ENCODE peak calls at places on chromosomes 2 and 18, in nine cellular contexts. Z, H, M, Q, B, C, G, L and R are unnamed samples.

GRCh38 chr2:235954281-235954680 is 213.9 kb downstream of the GBX2 start:
- DNase-seq in M (no peak), G (no peak), H (no peak), B (no peak), C (no peak), Z (no peak), Q (no peak), L (no peak), R (no peak)

GRCh38 chr2:170816499-170817246 is at the start of gene GAD1:
- DNase-seq in M (peak), H (peak), C (no peak), G (peak), Z (peak), B (peak), L (peak), Q (peak), R (no peak)

GRCh38 chr2:238895901-238896600 is 48.2 kb downstream of the TWIST2 start:
- DNase-seq in Q (peak), M (peak), Z (no peak), C (peak), L (peak), H (no peak), G (peak), B (peak), R (no peak)

GRCh38 chr2:9782197-9782719 is 61.0 kb upstream of the TAF1B start:
- DNase-seq in H (no peak), B (no peak), L (peak), M (no peak), Q (no peak), Z (peak), C (no peak), G (peak), R (no peak)

GRCh38 chr18:4068552-4069158 is 386.5 kb downstream of the DLGAP1 start:
- DNase-seq in Q (peak), M (peak), H (no peak), Z (no peak), G (peak), L (peak), B (peak), C (peak), R (peak)

GRCh38 chr18:69267895-69268294 is 132.8 kb upstream of the DOK6 start:
- DNase-seq in Q (no peak), L (no peak), C (no peak), H (no peak), B (no peak), G (no peak), M (no peak), Z (no peak), R (no peak)

GRCh38 chr2:124476291-124476690 is 451.2 kb downstream of the CNTNAP5 start:
- DNase-seq in H (no peak), L (no peak), C (no peak), Z (no peak), Q (no peak), M (peak), G (no peak), B (no peak), R (no peak)

GRCh38 chr2:41151746-41152145 is 699.9 kb upstream of the SLC8A1 start:
- DNase-seq in M (peak), G (no peak), B (no peak), Q (no peak), H (no peak), Z (no peak), C (no peak), L (no peak), R (no peak)